ENCODE peak calls at places on chromosomes 7 and 10, in nine cellular contexts. One of them, this sample, is unnamed. For H3K4me1, the result is how much of the 10 kb centered on the place peaks cover.

GRCh38 chr7:75756340-75757297 is 15.4 kb downstream of the CCL26 start:
- DNase-seq in neural progenitor cell: peak
- DNase-seq in SK-N-SH: peak
- DNase-seq in PC-3: peak
- DNase-seq in HCT116: peak
- DNase-seq in GM23248: peak
- DNase-seq in hepatocyte: peak
- DNase-seq in GM23338: peak
- DNase-seq in MM.1S: peak
- DNase-seq in this sample: peak

GRCh38 chr10:118950190-118950658 is 79.3 kb upstream of the NANOS1 start:
- DNase-seq in neural progenitor cell: no peak
- DNase-seq in SK-N-SH: no peak
- DNase-seq in PC-3: peak
- DNase-seq in HCT116: no peak
- DNase-seq in GM23248: peak
- DNase-seq in hepatocyte: no peak
- DNase-seq in GM23338: no peak
- DNase-seq in MM.1S: no peak
- DNase-seq in this sample: no peak

GRCh38 chr7:47255441-47255840 is 326.5 kb downstream of the TNS3 start:
- DNase-seq in neural progenitor cell: no peak
- DNase-seq in SK-N-SH: no peak
- DNase-seq in PC-3: no peak
- DNase-seq in HCT116: no peak
- DNase-seq in GM23248: no peak
- DNase-seq in hepatocyte: no peak
- DNase-seq in GM23338: no peak
- DNase-seq in MM.1S: no peak
- DNase-seq in this sample: no peak

GRCh38 chr7:100013328-100013676 is 2.1 kb upstream of the ZKSCAN1 start:
- DNase-seq in neural progenitor cell: no peak
- DNase-seq in SK-N-SH: no peak
- DNase-seq in PC-3: peak
- DNase-seq in HCT116: no peak
- DNase-seq in GM23248: no peak
- DNase-seq in hepatocyte: no peak
- DNase-seq in GM23338: no peak
- DNase-seq in MM.1S: peak
- DNase-seq in this sample: peak

GRCh38 chr10:7529638-7530037 is 118.8 kb upstream of the SFMBT2 start:
- DNase-seq in neural progenitor cell: peak
- DNase-seq in SK-N-SH: peak
- DNase-seq in PC-3: peak
- DNase-seq in HCT116: peak
- DNase-seq in GM23248: peak
- DNase-seq in hepatocyte: peak
- DNase-seq in GM23338: peak
- DNase-seq in MM.1S: no peak
- DNase-seq in this sample: no peak

GRCh38 chr7:40551685-40552576 is 417.1 kb downstream of the SUGCT start:
- DNase-seq in neural progenitor cell: no peak
- DNase-seq in SK-N-SH: peak
- DNase-seq in PC-3: peak
- DNase-seq in HCT116: no peak
- DNase-seq in GM23248: peak
- DNase-seq in hepatocyte: peak
- DNase-seq in GM23338: no peak
- DNase-seq in MM.1S: peak
- DNase-seq in this sample: no peak

GRCh38 chr10:37549054-37549453 is 308.4 kb downstream of the ZNF248 start:
- DNase-seq in neural progenitor cell: no peak
- DNase-seq in SK-N-SH: no peak
- DNase-seq in PC-3: no peak
- DNase-seq in HCT116: no peak
- DNase-seq in GM23248: no peak
- DNase-seq in hepatocyte: no peak
- DNase-seq in GM23338: no peak
- DNase-seq in MM.1S: no peak
- DNase-seq in this sample: no peak

GRCh38 chr7:48402721-48403120 is 231.5 kb downstream of the ABCA13 start:
- DNase-seq in neural progenitor cell: no peak
- DNase-seq in SK-N-SH: no peak
- DNase-seq in PC-3: peak
- DNase-seq in HCT116: no peak
- DNase-seq in GM23248: no peak
- DNase-seq in hepatocyte: no peak
- DNase-seq in GM23338: no peak
- DNase-seq in MM.1S: no peak
- DNase-seq in this sample: no peak

GRCh38 chr7:135719688-135720087 is 8.3 kb downstream of the SLC13A4 start:
- DNase-seq in neural progenitor cell: no peak
- DNase-seq in SK-N-SH: no peak
- DNase-seq in PC-3: no peak
- DNase-seq in HCT116: no peak
- DNase-seq in GM23248: no peak
- DNase-seq in hepatocyte: no peak
- DNase-seq in GM23338: no peak
- DNase-seq in MM.1S: no peak
- DNase-seq in this sample: no peak

GRCh38 chr7:134448359-134449229 is 10.3 kb downstream of the AKR1B1 start:
- DNase-seq in neural progenitor cell: no peak
- DNase-seq in SK-N-SH: no peak
- DNase-seq in PC-3: peak
- DNase-seq in HCT116: peak
- DNase-seq in GM23248: peak
- DNase-seq in hepatocyte: no peak
- DNase-seq in GM23338: no peak
- DNase-seq in MM.1S: no peak
- DNase-seq in this sample: no peak

GRCh38 chr7:72334733-72335132 is 77.4 kb downstream of the CALN1 start:
- DNase-seq in neural progenitor cell: no peak
- DNase-seq in SK-N-SH: no peak
- DNase-seq in PC-3: no peak
- DNase-seq in HCT116: no peak
- DNase-seq in GM23248: no peak
- DNase-seq in hepatocyte: no peak
- DNase-seq in GM23338: peak
- DNase-seq in MM.1S: no peak
- DNase-seq in this sample: no peak

GRCh38 chr10:93436577-93436976 is 45.6 kb downstream of the MYOF start:
- DNase-seq in neural progenitor cell: no peak
- DNase-seq in SK-N-SH: no peak
- DNase-seq in PC-3: peak
- DNase-seq in HCT116: no peak
- DNase-seq in GM23248: peak
- DNase-seq in hepatocyte: peak
- DNase-seq in GM23338: peak
- DNase-seq in MM.1S: no peak
- DNase-seq in this sample: no peak

GRCh38 chr7:102197161-102197560 is 89.5 kb upstream of the SH2B2 start:
- DNase-seq in neural progenitor cell: no peak
- DNase-seq in SK-N-SH: no peak
- DNase-seq in PC-3: no peak
- DNase-seq in HCT116: no peak
- DNase-seq in GM23248: no peak
- DNase-seq in hepatocyte: no peak
- DNase-seq in GM23338: no peak
- DNase-seq in MM.1S: no peak
- DNase-seq in this sample: no peak

GRCh38 chr7:38178695-38179344 is 775 bp downstream of the STARD3NL start:
- DNase-seq in neural progenitor cell: no peak
- DNase-seq in SK-N-SH: no peak
- DNase-seq in PC-3: no peak
- DNase-seq in HCT116: no peak
- DNase-seq in GM23248: peak
- DNase-seq in hepatocyte: no peak
- DNase-seq in GM23338: no peak
- DNase-seq in MM.1S: no peak
- DNase-seq in this sample: peak

GRCh38 chr7:77746824-77747165 is 50.5 kb downstream of the RSBN1L start:
- DNase-seq in neural progenitor cell: no peak
- DNase-seq in SK-N-SH: no peak
- DNase-seq in PC-3: no peak
- DNase-seq in HCT116: no peak
- DNase-seq in GM23248: no peak
- DNase-seq in hepatocyte: no peak
- DNase-seq in GM23338: no peak
- DNase-seq in MM.1S: no peak
- DNase-seq in this sample: no peak

GRCh38 chr10:62354941-62355340 is 19.2 kb upstream of the ZNF365 start:
- DNase-seq in neural progenitor cell: no peak
- DNase-seq in SK-N-SH: no peak
- DNase-seq in PC-3: no peak
- DNase-seq in HCT116: no peak
- DNase-seq in GM23248: peak
- DNase-seq in hepatocyte: no peak
- DNase-seq in GM23338: no peak
- DNase-seq in MM.1S: no peak
- DNase-seq in this sample: no peak

GRCh38 chr10:130495891-130496642 is 359.9 kb downstream of the GLRX3 start:
- DNase-seq in neural progenitor cell: no peak
- DNase-seq in SK-N-SH: no peak
- DNase-seq in PC-3: no peak
- DNase-seq in HCT116: no peak
- DNase-seq in GM23248: no peak
- DNase-seq in hepatocyte: no peak
- DNase-seq in GM23338: no peak
- DNase-seq in MM.1S: no peak
- DNase-seq in this sample: no peak

GRCh38 chr10:110918633-110919348 is at the start of gene BBIP1:
- DNase-seq in neural progenitor cell: no peak
- DNase-seq in SK-N-SH: peak
- DNase-seq in PC-3: peak
- DNase-seq in HCT116: peak
- DNase-seq in GM23248: peak
- DNase-seq in hepatocyte: peak
- DNase-seq in GM23338: no peak
- DNase-seq in MM.1S: peak
- DNase-seq in this sample: peak

GRCh38 chr10:112783653-112784426 is 166.2 kb upstream of the TCF7L2 start:
- DNase-seq in neural progenitor cell: peak
- DNase-seq in SK-N-SH: no peak
- DNase-seq in PC-3: no peak
- DNase-seq in HCT116: no peak
- DNase-seq in GM23248: peak
- DNase-seq in hepatocyte: no peak
- DNase-seq in GM23338: no peak
- DNase-seq in MM.1S: no peak
- DNase-seq in this sample: no peak

DNA sequence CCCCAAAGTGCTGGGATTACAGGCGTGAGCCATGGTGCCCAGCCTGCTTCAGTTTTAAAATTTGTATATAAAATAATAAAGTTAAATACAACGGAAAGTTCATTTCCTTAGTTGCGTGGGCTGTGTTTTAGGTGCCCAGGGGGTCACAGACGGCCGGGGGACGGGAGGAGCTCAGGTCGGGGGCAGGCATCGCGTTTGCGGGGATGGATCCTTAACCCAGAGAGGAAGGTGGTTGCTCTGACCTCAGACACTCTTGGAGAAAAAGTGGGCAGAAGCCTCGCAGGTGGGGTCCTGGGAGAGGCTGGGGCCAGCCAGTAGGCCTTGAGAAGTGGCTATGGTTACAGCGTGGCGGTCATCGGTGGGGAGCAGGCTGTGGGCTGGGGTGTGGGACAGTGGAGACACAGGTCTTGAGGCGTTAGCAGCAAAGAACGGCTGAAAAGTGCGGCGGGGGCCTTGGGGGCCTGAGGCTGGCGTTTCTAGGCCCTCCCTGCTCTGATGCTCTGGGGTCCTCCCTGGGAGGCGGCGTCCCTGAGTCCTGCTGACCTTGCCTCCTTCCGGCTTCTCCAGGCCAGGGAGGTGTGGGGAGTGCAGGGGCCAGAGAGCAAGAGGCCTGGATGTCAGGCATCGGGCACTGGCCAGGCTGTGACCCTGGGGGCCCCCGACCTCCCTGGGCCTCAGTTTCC is 54.4 kb downstream of the UNCX start:
- DNase-seq in neural progenitor cell: no peak
- DNase-seq in SK-N-SH: no peak
- DNase-seq in PC-3: no peak
- DNase-seq in HCT116: no peak
- DNase-seq in GM23248: no peak
- DNase-seq in hepatocyte: no peak
- DNase-seq in GM23338: no peak
- DNase-seq in MM.1S: no peak
- DNase-seq in this sample: no peak
- TF ChIP-seq EZH2phosphoT487 in neural progenitor cell: no peak
- TF ChIP-seq EZH2phosphoT487 in SK-N-SH: no peak
- TF ChIP-seq EZH2phosphoT487 in PC-3: no peak
- TF ChIP-seq EZH2phosphoT487 in HCT116: no peak
- TF ChIP-seq EZH2phosphoT487 in GM23248: no peak
- TF ChIP-seq EZH2phosphoT487 in hepatocyte: no peak
- TF ChIP-seq EZH2phosphoT487 in GM23338: no peak
- TF ChIP-seq EZH2phosphoT487 in MM.1S: no peak
- TF ChIP-seq EZH2phosphoT487 in this sample: no peak

DNA sequence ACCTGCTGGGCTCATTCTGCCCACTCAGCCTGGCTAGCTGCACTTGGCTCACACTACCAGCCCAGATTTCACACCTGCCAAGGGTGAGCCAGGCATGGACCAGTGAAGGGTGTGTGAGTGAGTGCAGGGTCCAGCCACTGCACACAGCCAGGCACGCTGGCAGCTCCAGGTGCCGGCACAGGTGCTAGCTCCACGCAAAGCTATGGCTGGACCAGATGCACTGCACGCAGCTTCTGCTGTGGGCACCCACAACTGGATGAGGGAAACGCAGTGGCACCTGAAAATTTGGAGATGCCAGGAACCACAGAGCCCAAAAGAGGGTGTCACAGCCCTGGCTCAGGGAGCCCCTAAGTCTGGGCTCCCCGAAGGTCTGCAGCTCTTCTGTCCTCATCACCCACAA is 24.9 kb upstream of the TES start:
- DNase-seq in neural progenitor cell: no peak
- DNase-seq in SK-N-SH: no peak
- DNase-seq in PC-3: no peak
- DNase-seq in HCT116: no peak
- DNase-seq in GM23248: no peak
- DNase-seq in hepatocyte: no peak
- DNase-seq in GM23338: no peak
- DNase-seq in MM.1S: no peak
- DNase-seq in this sample: no peak
- H3K4me1 ChIP-seq in neural progenitor cell: under half
- H3K4me1 ChIP-seq in SK-N-SH: under half
- H3K4me1 ChIP-seq in PC-3: under half
- H3K4me1 ChIP-seq in HCT116: under half
- H3K4me1 ChIP-seq in GM23248: under half
- H3K4me1 ChIP-seq in hepatocyte: under half
- H3K4me1 ChIP-seq in GM23338: under half
- H3K4me1 ChIP-seq in MM.1S: under half
- H3K4me1 ChIP-seq in this sample: under half

GRCh38 chr10:29895436-29895835 is 163.9 kb downstream of the JCAD start:
- DNase-seq in neural progenitor cell: peak
- DNase-seq in SK-N-SH: peak
- DNase-seq in PC-3: no peak
- DNase-seq in HCT116: no peak
- DNase-seq in GM23248: peak
- DNase-seq in hepatocyte: peak
- DNase-seq in GM23338: peak
- DNase-seq in MM.1S: no peak
- DNase-seq in this sample: no peak
- H2AFZ ChIP-seq in neural progenitor cell: no peak
- H2AFZ ChIP-seq in SK-N-SH: peak
- H2AFZ ChIP-seq in PC-3: no peak
- H2AFZ ChIP-seq in HCT116: no peak
- H2AFZ ChIP-seq in GM23248: peak
- H2AFZ ChIP-seq in hepatocyte: no peak
- H2AFZ ChIP-seq in GM23338: peak
- H2AFZ ChIP-seq in MM.1S: no peak
- H2AFZ ChIP-seq in this sample: no peak

GRCh38 chr7:156676263-156676662 is 35.7 kb downstream of the RNF32 start:
- DNase-seq in neural progenitor cell: no peak
- DNase-seq in SK-N-SH: no peak
- DNase-seq in PC-3: no peak
- DNase-seq in HCT116: no peak
- DNase-seq in GM23248: no peak
- DNase-seq in hepatocyte: no peak
- DNase-seq in GM23338: no peak
- DNase-seq in MM.1S: no peak
- DNase-seq in this sample: no peak
- TF ChIP-seq EZH2phosphoT487 in neural progenitor cell: no peak
- TF ChIP-seq EZH2phosphoT487 in SK-N-SH: no peak
- TF ChIP-seq EZH2phosphoT487 in PC-3: no peak
- TF ChIP-seq EZH2phosphoT487 in HCT116: no peak
- TF ChIP-seq EZH2phosphoT487 in GM23248: no peak
- TF ChIP-seq EZH2phosphoT487 in hepatocyte: no peak
- TF ChIP-seq EZH2phosphoT487 in GM23338: no peak
- TF ChIP-seq EZH2phosphoT487 in MM.1S: no peak
- TF ChIP-seq EZH2phosphoT487 in this sample: no peak

This sample was measured in OCI-LY7.